ENCODE peak calls at places on chromosomes 11 and 22, in five cellular contexts. H, A, W, N and O are unnamed samples.
A peak's percentile ranks its signal among the peaks of the same experiment; 100 is the strongest.

GRCh38 chr11:77065878-77066228 is 918 bp upstream of the CAPN5 start:
- DNase-seq in N (peak; percentile 88), A (no peak), H (no peak), W (peak; percentile 83), O (no peak)

GRCh38 chr11:130861283-130861682 is 55.0 kb downstream of the SNX19 start:
- DNase-seq in H (no peak), N (no peak), W (no peak), A (no peak), O (no peak)

GRCh38 chr22:17734197-17734596 is 40.1 kb downstream of the BID start:
- DNase-seq in A (no peak), N (peak; percentile 76), H (peak; percentile 8), W (no peak), O (no peak)

GRCh38 chr11:109062445-109062844 is 359.5 kb upstream of the C11orf87 start:
- DNase-seq in H (no peak), A (no peak), N (peak; percentile 39), W (peak; percentile 56), O (no peak)

GRCh38 chr11:113106507-113106906 is 145.3 kb downstream of the NCAM1 start:
- DNase-seq in H (no peak), W (peak; percentile 11), N (peak; percentile 23), A (no peak), O (no peak)

GRCh38 chr11:19506803-19507466 is 205.7 kb upstream of the NAV2 start:
- DNase-seq in A (no peak), N (no peak), W (no peak), H (no peak), O (no peak)

GRCh38 chr11:134261000-134261399 is 7.6 kb downstream of the ACAD8 start:
- DNase-seq in N (no peak), H (no peak), W (no peak), A (no peak), O (no peak)

GRCh38 chr11:61056981-61057380 is 45.3 kb upstream of the CD5 start:
- DNase-seq in N (no peak), W (no peak), A (no peak), H (no peak), O (no peak)

GRCh38 chr11:17554487-17554886 is 7.4 kb downstream of the OTOG start:
- DNase-seq in N (no peak), A (no peak), W (no peak), H (no peak), O (no peak)

GRCh38 chr11:74570266-74571061 is 21.9 kb upstream of the POLD3 start:
- DNase-seq in A (peak; percentile 48), W (peak; percentile 54), N (peak; percentile 73), H (no peak), O (peak; percentile 85)

GRCh38 chr11:70161043-70161625 is 42.0 kb upstream of the FADD start:
- DNase-seq in A (no peak), W (no peak), H (no peak), N (no peak), O (no peak)

GRCh38 chr22:46577361-46578249 is 40.2 kb upstream of the CELSR1 start:
- DNase-seq in W (no peak), H (no peak), A (no peak), N (peak; percentile 44), O (no peak)

GRCh38 chr11:77547863-77548551 is 41.7 kb upstream of the AQP11 start:
- DNase-seq in W (peak; percentile 82), H (peak; percentile 38), A (peak; percentile 37), N (peak; percentile 86), O (peak; percentile 81)

GRCh38 chr11:63939351-63939920 is 634 bp downstream of the NAA40 start:
- DNase-seq in N (peak; percentile 64), H (no peak), A (no peak), W (peak; percentile 25), O (peak; percentile 37)

GRCh38 chr11:77749232-77749631 is 71.3 kb downstream of the RSF1 start:
- DNase-seq in W (no peak), H (no peak), A (no peak), N (no peak), O (no peak)

GRCh38 chr22:34608716-34609115 is 457.2 kb upstream of the ISX start:
- DNase-seq in W (no peak), N (no peak), H (no peak), A (no peak), O (no peak)

GRCh38 chr11:2807276-2807681 is 78.3 kb downstream of the CDKN1C start:
- DNase-seq in N (no peak), A (no peak), W (peak; percentile 41), H (no peak), O (peak; percentile 39)

GRCh38 chr11:129853508-129854228 is 38.0 kb downstream of the TMEM45B start:
- DNase-seq in H (no peak), A (no peak), N (peak; percentile 9), W (peak; percentile 56), O (peak; percentile 99)

GRCh38 chr22:29037340-29037932 is 24.2 kb downstream of the C22orf31 start:
- DNase-seq in H (no peak), W (no peak), N (no peak), A (no peak), O (no peak)

GRCh38 chr11:130523609-130524008 is 75.2 kb downstream of the ADAMTS15 start:
- DNase-seq in A (no peak), H (no peak), W (peak; percentile 87), N (peak; percentile 97), O (peak; percentile 92)

GRCh38 chr11:69521461-69521860 is 40.0 kb downstream of the LINC01488 start:
- DNase-seq in W (no peak), H (no peak), N (no peak), A (no peak), O (no peak)

GRCh38 chr11:70933986-70934583 is 318.3 kb downstream of the SHANK2 start:
- DNase-seq in A (no peak), H (no peak), N (no peak), W (no peak), O (no peak)

GRCh38 chr11:21768388-21768787 is 424.5 kb upstream of the ANO5 start:
- DNase-seq in N (no peak), H (no peak), A (no peak), W (no peak), O (no peak)

GRCh38 chr11:47259178-47259977 is 1.6 kb downstream of the NR1H3 start:
- DNase-seq in W (peak; percentile 59), H (no peak), N (peak; percentile 46), A (no peak), O (peak; percentile 82)

GRCh38 chr11:64123102-64123434 is 42.8 kb downstream of the MACROD1 start:
- DNase-seq in N (no peak), A (no peak), H (no peak), W (no peak), O (no peak)

GRCh38 chr11:117980716-117981115 is 5.5 kb upstream of the IL10RA start:
- DNase-seq in N (no peak), H (no peak), W (no peak), A (no peak), O (no peak)

GRCh38 chr22:22042599-22043295 is 60.2 kb upstream of the TOP3B start:
- DNase-seq in N (no peak), A (no peak), H (no peak), W (no peak), O (no peak)

DNA sequence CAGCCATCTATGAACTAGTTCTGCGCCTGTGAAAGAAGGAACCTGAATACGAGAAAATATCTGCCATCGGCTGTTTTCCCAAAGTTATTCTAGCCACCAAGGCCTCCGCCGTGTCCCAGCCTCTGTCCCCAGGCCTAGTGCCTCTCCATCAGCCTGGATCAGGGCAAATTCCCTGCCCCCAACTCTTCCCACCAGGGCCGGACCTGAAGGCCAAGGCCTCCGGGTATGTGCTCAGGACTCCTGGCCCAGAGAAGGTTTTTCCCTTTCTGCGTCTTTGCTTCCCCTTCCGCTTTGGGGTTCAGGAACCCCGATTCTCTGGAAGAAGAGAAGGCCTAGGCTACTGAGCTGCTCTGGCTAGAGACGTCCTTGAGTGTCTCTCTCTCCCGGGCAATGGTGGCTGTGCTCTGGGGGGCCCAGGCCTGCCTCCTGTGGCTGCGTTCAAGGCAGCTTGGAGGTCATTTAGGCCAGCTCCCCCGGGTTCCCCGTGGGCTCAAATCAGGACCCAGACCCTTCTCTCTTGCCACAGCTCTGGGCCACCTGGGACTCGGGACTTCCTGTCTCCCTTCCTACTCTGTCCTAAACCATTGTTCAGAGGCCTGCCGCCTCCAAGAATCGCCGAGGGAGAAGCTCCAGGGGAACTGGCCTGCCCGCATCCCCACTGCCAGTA is 1.6 kb downstream of the ALX4 start:
- DNase-seq in W (no peak), A (no peak), H (no peak), N (no peak), O (no peak)
- TF ChIP-seq EZH2 in W (no peak), A (no peak), H (no peak), N (no peak), O (no peak)

DNA sequence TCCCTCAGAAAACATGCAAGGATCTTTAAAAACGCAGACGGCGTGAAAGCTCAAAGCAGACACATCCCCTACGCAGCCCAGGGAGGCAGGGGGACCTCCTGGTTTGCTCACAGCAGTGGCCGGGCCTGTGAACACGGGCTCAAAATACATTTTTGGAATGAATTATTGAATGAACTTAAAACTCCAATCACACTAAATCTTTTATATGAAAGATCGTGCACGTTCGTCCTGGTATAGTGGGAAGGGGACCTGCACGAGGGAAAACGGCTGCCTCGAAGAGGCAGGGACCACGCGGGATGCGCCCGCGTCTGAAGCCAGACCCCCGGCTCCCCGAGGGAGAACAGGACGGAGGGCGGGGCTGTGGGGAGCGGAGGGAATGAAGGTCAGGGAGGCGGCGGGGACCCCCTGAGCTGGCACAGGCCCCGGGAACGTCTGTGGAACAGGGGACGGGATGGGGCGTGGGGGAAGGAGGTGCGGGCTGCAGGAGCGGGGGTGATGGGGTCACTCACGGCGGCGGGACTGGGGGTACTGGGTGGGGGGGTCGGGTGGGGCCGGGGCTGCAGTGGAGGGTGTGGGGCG is 1.3 kb upstream of the PANX2 start:
- DNase-seq in H (no peak), A (no peak), N (peak; percentile 16), W (no peak), O (no peak)
- TF ChIP-seq EZH2 in H (no peak), A (no peak), N (peak; percentile 85), W (peak; percentile 90), O (no peak)

DNA sequence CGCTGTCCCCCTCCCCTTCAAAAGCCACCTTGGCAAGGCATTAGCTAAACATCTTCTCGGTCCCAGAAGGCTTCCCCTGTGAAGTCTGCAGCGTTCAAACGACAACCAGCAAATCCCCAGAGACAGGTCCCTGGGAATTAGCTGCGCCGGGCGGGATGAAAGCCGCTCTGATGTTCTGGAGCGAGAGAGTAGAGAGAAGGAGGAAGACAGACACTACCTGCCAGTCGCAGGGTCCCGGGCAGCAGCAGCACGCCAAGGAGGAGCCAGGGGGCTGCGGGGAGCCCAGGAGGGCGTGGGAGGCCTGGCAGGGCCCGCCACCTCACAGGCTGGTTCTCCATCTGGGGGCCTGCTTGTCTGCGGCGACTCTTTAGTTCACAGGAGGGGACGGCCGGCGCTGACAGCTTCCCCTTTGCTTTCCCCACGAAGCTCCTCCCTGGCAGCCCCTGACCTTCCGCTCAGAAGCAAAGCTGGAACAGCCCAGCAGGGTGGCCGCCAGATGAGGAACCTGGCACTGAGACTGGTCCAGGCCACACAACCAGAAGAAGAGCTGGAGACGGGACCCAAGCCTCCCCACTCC is at the start of gene NFAM1:
- DNase-seq in A (no peak), H (no peak), N (no peak), W (no peak), O (no peak)
- TF ChIP-seq EZH2 in A (no peak), H (no peak), N (no peak), W (peak; percentile 62), O (no peak)

GRCh38 chr11:120098503-120099054 is 39.3 kb downstream of the TRIM29 start:
- DNase-seq in W (no peak), A (no peak), N (no peak), H (no peak), O (no peak)

GRCh38 chr11:120095516-120095915 is 42.4 kb downstream of the TRIM29 start:
- DNase-seq in H (no peak), W (no peak), N (no peak), A (no peak), O (no peak)

GRCh38 chr11:120096326-120096725 is 41.6 kb downstream of the TRIM29 start:
- DNase-seq in A (no peak), H (no peak), W (no peak), N (no peak), O (no peak)

GRCh38 chr11:120096756-120097191 is 41.1 kb downstream of the TRIM29 start:
- DNase-seq in H (no peak), W (no peak), N (no peak), A (no peak), O (no peak)

GRCh38 chr11:120097721-120098385 is 40.1 kb downstream of the TRIM29 start:
- DNase-seq in N (no peak), A (no peak), H (no peak), W (no peak), O (no peak)
- TF ChIP-seq EZH2 in N (no peak), A (no peak), H (no peak), W (no peak), O (no peak)